ENCODE peak calls at places on chromosomes 12 and 14, in eight cellular contexts. Y, T, B, J, O, E, R and X are unnamed samples.

GRCh38 chr12:132538336-132539015 is 48.5 kb downstream of the FBRSL1 start:
- DNase-seq in Y (no peak), T (no peak), B (no peak), J (no peak), O (no peak), E (no peak), R (no peak), X (no peak)

GRCh38 chr12:25502071-25502555 is 51.0 kb downstream of the LMNTD1 start:
- DNase-seq in Y (no peak), T (no peak), B (no peak), J (no peak), O (no peak), E (no peak), R (no peak), X (peak)

GRCh38 chr12:73187765-73188164 is 915.6 kb downstream of the TRHDE start:
- DNase-seq in Y (no peak), T (no peak), B (no peak), J (no peak), O (no peak), E (no peak), R (no peak), X (no peak)

GRCh38 chr12:129887047-129887568 is 16.7 kb downstream of the TMEM132D start:
- DNase-seq in Y (no peak), T (peak), B (no peak), J (no peak), O (no peak), E (no peak), R (no peak), X (no peak)

GRCh38 chr14:56730468-56731145 is 79.7 kb downstream of the OTX2 start:
- DNase-seq in Y (peak), T (no peak), B (no peak), J (no peak), O (peak), E (no peak), R (no peak), X (no peak)

GRCh38 chr12:107374136-107374535 is 280.8 kb upstream of the CRY1 start:
- DNase-seq in Y (no peak), T (no peak), B (no peak), J (no peak), O (no peak), E (no peak), R (no peak), X (no peak)

GRCh38 chr14:61213116-61213720 is 67.9 kb downstream of the TMEM30B start:
- DNase-seq in Y (no peak), T (peak), B (peak), J (no peak), O (no peak), E (no peak), R (no peak), X (peak)

GRCh38 chr12:14716848-14717444 is 20.5 kb upstream of the GUCY2C start:
- DNase-seq in Y (peak), T (peak), B (peak), J (no peak), O (peak), E (peak), R (peak), X (peak)

GRCh38 chr14:24060984-24061913 is 9.4 kb downstream of the CARMIL3 start:
- DNase-seq in Y (no peak), T (no peak), B (no peak), J (no peak), O (no peak), E (no peak), R (no peak), X (no peak)

GRCh38 chr12:40963761-40964160 is 224.4 kb upstream of the PDZRN4 start:
- DNase-seq in Y (no peak), T (no peak), B (no peak), J (no peak), O (no peak), E (no peak), R (no peak), X (no peak)

GRCh38 chr14:65301862-65302539 is 110.5 kb upstream of the FUT8 start:
- DNase-seq in Y (no peak), T (peak), B (no peak), J (no peak), O (no peak), E (no peak), R (no peak), X (no peak)

GRCh38 chr14:76919431-76919810 is 93.2 kb downstream of the LRRC74A start:
- DNase-seq in Y (no peak), T (peak), B (no peak), J (no peak), O (no peak), E (no peak), R (no peak), X (no peak)

GRCh38 chr14:91092095-91092494 is 21.8 kb upstream of the DGLUCY start:
- DNase-seq in Y (no peak), T (no peak), B (no peak), J (no peak), O (no peak), E (no peak), R (no peak), X (no peak)

GRCh38 chr12:48978291-48978740 is at the start of gene WNT1:
- DNase-seq in Y (no peak), T (no peak), B (peak), J (no peak), O (peak), E (no peak), R (no peak), X (no peak)

GRCh38 chr12:116881325-116881866 is at the start of gene HRK:
- DNase-seq in Y (peak), T (no peak), B (no peak), J (no peak), O (no peak), E (no peak), R (no peak), X (no peak)

GRCh38 chr12:3436496-3437060 is 54.4 kb upstream of the PRMT8 start:
- DNase-seq in Y (no peak), T (peak), B (no peak), J (no peak), O (no peak), E (no peak), R (no peak), X (no peak)

GRCh38 chr12:2752676-2753371 is 41.9 kb upstream of the FKBP4 start:
- DNase-seq in Y (peak), T (peak), B (peak), J (peak), O (peak), E (peak), R (peak), X (peak)

GRCh38 chr12:118853634-118854033 is 127.7 kb upstream of the SRRM4 start:
- DNase-seq in Y (peak), T (no peak), B (no peak), J (no peak), O (peak), E (no peak), R (no peak), X (no peak)

GRCh38 chr12:55845349-55845748 is 2.6 kb upstream of the MMP19 start:
- DNase-seq in Y (no peak), T (no peak), B (no peak), J (no peak), O (no peak), E (no peak), R (no peak), X (no peak)
- H3K27ac ChIP-seq in Y (no peak), T (no peak), B (peak), J (no peak), O (no peak), E (no peak), R (no peak), X (peak)

DNA sequence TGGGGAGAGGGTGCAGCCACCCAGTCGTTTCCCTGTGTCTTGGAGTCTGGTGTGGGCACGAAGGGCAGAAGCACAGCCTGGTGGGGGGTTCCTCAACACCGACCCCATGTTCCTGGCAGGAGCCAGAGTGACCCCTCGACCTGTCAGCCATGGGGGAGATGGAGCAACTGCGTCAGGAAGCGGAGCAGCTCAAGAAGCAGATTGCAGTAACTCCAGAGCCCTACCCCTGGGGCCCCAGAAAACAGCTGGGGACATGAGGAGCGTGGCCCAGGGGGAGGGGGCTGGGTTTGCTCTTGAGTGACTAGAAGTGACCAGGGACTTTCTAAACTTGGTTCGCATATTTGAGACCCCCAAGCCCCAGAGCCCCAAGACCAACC is 402 bp downstream of the GNB3 start:
- DNase-seq in Y (no peak), T (no peak), B (no peak), J (no peak), O (no peak), E (no peak), R (no peak), X (no peak)
- H3K4me2 ChIP-seq in Y (no peak), T (no peak), B (no peak), J (no peak), O (peak), E (no peak), R (no peak), X (no peak)

GRCh38 chr14:52351561-52352491 is 37.7 kb downstream of the PTGER2 start:
- DNase-seq in Y (no peak), T (peak), B (peak), J (no peak), O (no peak), E (no peak), R (peak), X (peak)
- H3K27ac ChIP-seq in Y (no peak), T (peak), B (peak), J (no peak), O (no peak), E (no peak), R (no peak), X (peak)

DNA sequence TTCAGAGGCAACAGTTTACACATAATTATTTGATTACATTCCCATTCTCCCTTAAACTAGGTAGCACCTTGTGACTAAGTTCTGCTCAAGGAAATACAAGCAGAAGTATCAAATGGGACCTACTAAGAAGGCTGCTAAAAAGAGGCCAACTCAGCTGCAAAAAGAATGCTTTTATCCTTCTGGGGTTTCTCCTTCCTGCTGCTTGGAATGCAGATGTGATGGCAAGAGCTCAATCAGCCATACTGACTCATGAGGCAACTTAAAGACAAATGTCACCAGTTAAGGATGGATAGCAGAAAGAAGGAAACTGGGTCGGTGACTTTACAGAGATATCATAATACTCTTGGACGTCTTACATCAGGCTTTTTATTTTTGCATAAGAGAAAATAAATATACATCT is 38.0 kb upstream of the RAP1B start:
- DNase-seq in Y (no peak), T (no peak), B (peak), J (no peak), O (no peak), E (peak), R (no peak), X (peak)
- H3K4me2 ChIP-seq in Y (no peak), T (no peak), B (no peak), J (no peak), O (no peak), E (peak), R (no peak), X (no peak)

GRCh38 chr12:62924084-62924483 is 10.9 kb downstream of the PPM1H start:
- DNase-seq in Y (no peak), T (no peak), B (no peak), J (no peak), O (no peak), E (no peak), R (no peak), X (no peak)

GRCh38 chr12:62922539-62922938 is 12.4 kb downstream of the PPM1H start:
- DNase-seq in Y (no peak), T (peak), B (no peak), J (no peak), O (no peak), E (no peak), R (peak), X (no peak)

GRCh38 chr12:62917939-62918338 is 17.0 kb downstream of the PPM1H start:
- DNase-seq in Y (no peak), T (no peak), B (no peak), J (no peak), O (no peak), E (no peak), R (no peak), X (no peak)

GRCh38 chr12:62917066-62917465 is 17.9 kb downstream of the PPM1H start:
- DNase-seq in Y (no peak), T (no peak), B (no peak), J (no peak), O (no peak), E (no peak), R (no peak), X (no peak)

DNA sequence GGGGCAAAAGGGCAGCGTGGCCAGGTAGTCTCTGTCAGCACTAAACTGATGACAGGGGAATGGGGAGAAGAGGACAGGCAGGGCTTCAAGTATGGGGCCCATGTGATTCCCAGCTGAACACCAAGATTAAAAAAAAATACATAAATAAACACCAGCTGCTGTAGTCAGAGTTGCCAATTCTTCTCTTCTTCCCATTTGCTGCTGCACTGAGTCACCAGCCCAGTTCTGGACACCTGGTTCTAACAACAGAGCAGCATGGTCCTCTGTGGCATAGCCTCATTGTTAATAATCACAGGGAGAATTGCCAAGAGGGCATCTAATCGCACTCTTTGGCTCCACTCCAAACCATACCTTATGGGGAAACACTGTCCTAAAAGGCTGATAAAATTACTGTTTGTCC is 15.1 kb downstream of the PPM1H start:
- DNase-seq in Y (no peak), T (peak), B (peak), J (no peak), O (no peak), E (no peak), R (peak), X (peak)
- H3K27ac ChIP-seq in Y (no peak), T (peak), B (no peak), J (no peak), O (no peak), E (no peak), R (no peak), X (no peak)

GRCh38 chr12:124884587-124885438 is 21.1 kb upstream of the SCARB1 start:
- DNase-seq in Y (peak), T (no peak), B (no peak), J (no peak), O (peak), E (no peak), R (no peak), X (no peak)
- H3K4me2 ChIP-seq in Y (peak), T (no peak), B (no peak), J (peak), O (peak), E (no peak), R (no peak), X (no peak)

GRCh38 chr12:114682101-114682919 is 1.7 kb downstream of the TBX3 start:
- DNase-seq in Y (peak), T (peak), B (peak), J (no peak), O (no peak), E (no peak), R (peak), X (no peak)

GRCh38 chr12:114683709-114684097 is 272 bp downstream of the TBX3 start:
- DNase-seq in Y (peak), T (no peak), B (no peak), J (no peak), O (no peak), E (no peak), R (no peak), X (no peak)

GRCh38 chr12:114684098-114684869 is at the start of gene TBX3:
- DNase-seq in Y (peak), T (peak), B (peak), J (peak), O (peak), E (peak), R (peak), X (peak)

GRCh38 chr12:114684870-114685273 is 897 bp upstream of the TBX3 start:
- DNase-seq in Y (no peak), T (no peak), B (no peak), J (no peak), O (no peak), E (no peak), R (no peak), X (no peak)

GRCh38 chr12:114682920-114683708 is 861 bp downstream of the TBX3 start:
- DNase-seq in Y (no peak), T (peak), B (peak), J (no peak), O (peak), E (no peak), R (peak), X (no peak)
- H3K27ac ChIP-seq in Y (no peak), T (peak), B (peak), J (no peak), O (no peak), E (peak), R (peak), X (peak)